ENCODE peak calls at places on chromosomes 3 and 15, in nine cellular contexts. J is stomach, F is sigmoid colon, R is endothelial cell of umbilical vein, B is HCT116, P is H1, U is breast epithelium, X is K562, Q is GM12878. D is an unnamed sample.

GRCh38 chr3:117278424-117279190 is 569.0 kb downstream of the TUSC7 start:
- DNase-seq in Q (peak; percentile 30), P (no peak), J (peak; percentile 27), B (peak; percentile 8), X (no peak), F (no peak), U (no peak), R (peak; percentile 69), D (peak; percentile 36)

GRCh38 chr3:64148955-64149653 is 76.2 kb downstream of the PRICKLE2 start:
- DNase-seq in B (no peak), J (no peak), P (no peak), F (no peak), R (no peak), X (peak; percentile 1), Q (no peak), U (no peak), D (no peak)

GRCh38 chr3:98777801-98778220 is 14.7 kb downstream of the ST3GAL6 start:
- DNase-seq in P (no peak), F (no peak), R (peak; percentile 41), J (no peak), B (no peak), Q (no peak), X (no peak), U (no peak), D (no peak)

GRCh38 chr3:147497301-147497700 is 88.1 kb downstream of the ZIC1 start:
- DNase-seq in U (no peak), F (no peak), X (no peak), P (no peak), Q (no peak), B (no peak), R (no peak), J (no peak), D (no peak)

GRCh38 chr3:32733631-32734229 is 48.7 kb downstream of the CNOT10 start:
- DNase-seq in U (no peak), B (peak; percentile 19), P (no peak), X (peak; percentile 42), F (no peak), Q (peak; percentile 4), R (peak; percentile 54), J (no peak), D (no peak)

GRCh38 chr3:139455855-139456254 is 20.5 kb downstream of the RBP2 start:
- DNase-seq in J (no peak), U (no peak), P (no peak), Q (no peak), B (no peak), F (no peak), X (peak; percentile 6), R (no peak), D (no peak)

GRCh38 chr3:138349926-138350665 is 1.7 kb downstream of the MRAS start:
- DNase-seq in R (peak; percentile 11), Q (no peak), J (no peak), P (no peak), B (no peak), F (no peak), X (no peak), U (no peak), D (no peak)

GRCh38 chr15:62895905-62896316 is 146.6 kb upstream of the TPM1 start:
- DNase-seq in X (no peak), B (no peak), P (no peak), Q (no peak), R (peak; percentile 82), F (no peak), U (no peak), J (no peak), D (no peak)

GRCh38 chr3:142962520-142963265 is 781 bp downstream of the PAQR9 start:
- DNase-seq in F (no peak), Q (no peak), P (no peak), U (no peak), R (no peak), X (no peak), J (no peak), B (no peak), D (no peak)

GRCh38 chr3:142961539-142961938 is 1.9 kb downstream of the PAQR9 start:
- DNase-seq in U (no peak), F (no peak), B (no peak), Q (no peak), J (no peak), X (no peak), P (no peak), R (no peak), D (no peak)

GRCh38 chr3:142962175-142962519 is 1.3 kb downstream of the PAQR9 start:
- DNase-seq in Q (no peak), P (no peak), U (no peak), X (no peak), B (no peak), R (no peak), F (no peak), J (no peak), D (no peak)

GRCh38 chr3:142964150-142964498 is 650 bp upstream of the PAQR9 start:
- DNase-seq in F (no peak), Q (no peak), X (no peak), U (no peak), B (no peak), P (no peak), J (no peak), R (no peak), D (no peak)

DNA sequence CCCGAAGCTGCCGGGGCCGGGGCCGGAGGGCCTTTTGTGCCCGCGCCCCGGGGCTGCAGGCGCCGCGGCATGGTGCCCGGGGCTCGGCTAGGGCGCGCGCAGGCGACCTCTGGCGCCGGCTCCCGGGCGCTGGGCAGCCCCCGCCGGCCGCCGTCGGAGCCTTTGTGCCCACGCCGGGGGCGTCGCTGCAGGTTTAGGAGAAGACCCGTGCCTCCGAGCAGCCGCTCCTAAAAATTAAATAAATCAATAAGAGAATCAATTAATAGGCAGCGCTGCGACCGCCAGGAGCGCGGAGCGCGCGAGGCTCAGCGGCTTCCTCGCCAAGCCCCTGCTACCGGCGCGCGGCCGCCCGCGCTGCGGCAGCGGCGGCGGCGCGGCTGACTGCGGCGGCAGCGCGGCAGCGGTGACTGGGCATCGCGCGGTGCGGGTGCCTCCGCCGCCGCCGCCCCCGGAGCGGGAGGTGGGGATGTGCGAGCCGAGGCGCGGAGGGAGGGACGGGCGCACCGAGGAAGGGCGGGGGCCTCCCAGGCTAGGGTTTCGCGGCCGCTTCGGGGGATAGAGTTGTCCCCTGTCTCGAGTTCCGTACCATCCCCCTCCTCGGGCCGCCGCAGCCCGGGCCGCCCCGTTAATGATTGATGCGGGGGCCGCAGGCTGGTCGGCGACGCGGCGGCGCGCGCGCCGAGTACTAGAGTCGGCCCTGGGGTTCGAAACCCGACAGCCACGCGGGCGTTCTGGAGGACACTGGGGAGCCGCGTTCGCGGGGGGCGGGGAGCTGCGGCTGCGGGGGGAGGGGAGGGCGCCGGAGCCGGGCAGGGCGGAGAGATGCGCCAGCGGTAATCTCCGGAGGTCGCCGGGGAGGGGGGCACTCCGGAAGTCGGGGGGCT is at the start of gene PAQR9:
- DNase-seq in X (peak; percentile 52), R (no peak), J (no peak), P (no peak), U (no peak), Q (no peak), F (no peak), B (no peak), D (no peak)
- TF ChIP-seq POLR2A in X (peak; percentile 60), R (no peak), J (no peak), P (peak; percentile 31), U (no peak), Q (no peak), F (no peak), B (no peak), D (no peak)

GRCh38 chr3:49132437-49133225 is at the start of gene LAMB2:
- DNase-seq in P (peak; percentile 39), U (peak; percentile 72), R (peak; percentile 86), B (peak; percentile 66), X (peak; percentile 69), J (peak; percentile 77), F (peak; percentile 89), Q (no peak), D (peak; percentile 76)

GRCh38 chr3:49132073-49132436 is 795 bp downstream of the LAMB2 start:
- DNase-seq in Q (no peak), B (no peak), F (no peak), R (no peak), P (no peak), U (no peak), X (no peak), J (no peak), D (no peak)

GRCh38 chr3:49131576-49131975 is 1.3 kb downstream of the LAMB2 start:
- DNase-seq in Q (no peak), R (no peak), X (no peak), F (no peak), B (no peak), U (no peak), J (no peak), P (no peak), D (no peak)

GRCh38 chr3:49134471-49135265 is 1.8 kb upstream of the LAMB2 start:
- DNase-seq in X (peak; percentile 20), Q (no peak), P (no peak), J (no peak), B (peak; percentile 13), F (no peak), R (no peak), U (no peak), D (no peak)

GRCh38 chr3:49133226-49133951 is 539 bp upstream of the LAMB2 start:
- DNase-seq in R (peak; percentile 92), U (peak; percentile 78), X (peak; percentile 86), J (peak; percentile 87), Q (no peak), F (peak; percentile 95), B (peak; percentile 74), P (no peak), D (peak; percentile 83)
- TF ChIP-seq POLR2AphosphoS5 in R (peak; percentile 44), U (peak; percentile 15), X (no peak), J (peak; percentile 57), Q (no peak), F (peak; percentile 63), B (peak; percentile 69), P (no peak), D (peak; percentile 79)

GRCh38 chr15:31365655-31366127 is 39.1 kb downstream of the KLF13 start:
- DNase-seq in B (no peak), X (peak; percentile 92), F (peak; percentile 99), R (no peak), P (peak; percentile 44), J (peak; percentile 97), Q (no peak), U (peak; percentile 92), D (peak; percentile 94)

GRCh38 chr15:31367730-31368344 is 41.2 kb downstream of the KLF13 start:
- DNase-seq in F (no peak), R (no peak), P (no peak), X (no peak), B (no peak), U (no peak), J (no peak), Q (no peak), D (no peak)

GRCh38 chr15:31367021-31367729 is 40.5 kb downstream of the KLF13 start:
- DNase-seq in U (no peak), X (no peak), Q (no peak), R (no peak), P (no peak), B (no peak), F (no peak), J (no peak), D (no peak)

GRCh38 chr15:31365032-31365654 is 38.5 kb downstream of the KLF13 start:
- DNase-seq in X (no peak), P (no peak), U (no peak), R (no peak), F (no peak), B (no peak), J (no peak), Q (no peak), D (no peak)

GRCh38 chr15:31366169-31366734 is 39.6 kb downstream of the KLF13 start:
- DNase-seq in Q (no peak), U (peak; percentile 56), J (no peak), F (peak; percentile 87), P (no peak), R (no peak), B (no peak), X (no peak), D (peak; percentile 26)
- H3K4me3 ChIP-seq in Q (no peak overlapping the region), U (peak overlapping the region; percentile 37), J (peak overlapping the region; percentile 31), F (peak overlapping the region; percentile 43), P (no peak overlapping the region), R (no peak overlapping the region), B (no peak overlapping the region), X (no peak overlapping the region), D (peak overlapping the region; percentile 11)

DNA sequence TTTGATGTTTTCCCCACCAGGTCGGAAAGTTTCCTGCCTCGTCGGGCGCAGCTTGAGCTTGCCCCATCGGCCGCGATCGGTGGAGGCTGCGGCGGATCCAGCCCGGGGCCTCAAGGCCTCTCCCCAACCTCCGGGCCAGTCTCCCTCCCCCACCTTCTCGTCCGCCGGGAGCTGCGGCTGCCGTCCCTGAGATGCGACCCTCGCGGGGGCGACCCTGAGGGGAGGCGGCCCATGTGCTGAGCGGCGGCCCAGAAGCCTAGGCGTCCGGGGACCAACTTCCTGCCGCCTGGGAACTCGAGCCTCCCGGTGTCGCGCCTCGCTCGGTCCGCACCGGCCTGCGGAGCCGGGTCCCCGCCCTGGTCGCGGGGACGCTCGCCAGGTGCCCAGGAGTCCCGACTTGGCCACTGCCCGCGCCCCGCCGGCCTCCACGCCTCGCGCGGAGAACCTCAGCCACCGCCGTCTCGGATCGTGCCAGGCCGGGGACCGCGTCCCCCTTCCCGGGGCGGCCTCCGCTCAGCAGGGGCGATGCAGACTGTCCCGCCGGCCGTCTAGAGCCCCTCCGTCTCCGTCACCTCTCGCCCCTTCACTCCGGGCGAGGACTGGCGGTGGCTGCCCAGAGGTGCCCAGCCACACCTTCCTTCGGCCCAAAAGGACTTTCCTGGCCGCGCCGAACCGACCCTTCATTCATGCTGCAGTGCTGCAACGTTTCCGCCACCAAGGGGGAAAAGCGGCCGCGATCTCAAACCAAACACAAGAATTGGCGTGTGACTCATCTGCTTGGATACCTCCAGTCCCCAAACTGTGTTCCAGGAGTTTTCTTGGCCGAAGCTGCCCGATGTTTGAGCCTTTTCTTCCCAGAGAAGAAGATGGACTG is 656 bp downstream of the SLMAP start:
- DNase-seq in P (no peak), Q (no peak), X (peak; percentile 58), R (peak; percentile 56), U (peak; percentile 51), F (peak; percentile 81), B (no peak), J (peak; percentile 46), D (peak; percentile 24)
- TF ChIP-seq POLR2A in P (no peak), Q (no peak), X (peak; percentile 33), R (no peak), U (no peak), F (no peak), B (no peak), J (no peak), D (no peak)

D was measured in prostate gland.